ENCODE peak calls at places on chromosomes 2 and 18, in four cellular contexts. E is GM12878, K is HepG2, Y is K562. Q is an unnamed sample.
A peak's percentile ranks its signal among the peaks of the same experiment; 100 is the strongest.

GRCh38 chr2:170812716-170813585 is 3.7 kb upstream of the GAD1 start:
- DNase-seq in E (no peak), K (peak; percentile 82), Y (peak; percentile 72), Q (peak; percentile 56)

GRCh38 chr18:4016391-4017049 is 438.6 kb downstream of the DLGAP1 start:
- DNase-seq in E (no peak), K (no peak), Y (no peak), Q (no peak)

GRCh38 chr2:102449370-102449974 is 23.6 kb upstream of the SLC9A4 start:
- DNase-seq in E (no peak), K (peak; percentile 23), Y (peak; percentile 45), Q (peak; percentile 26)

GRCh38 chr18:55868909-55869308 is 280.9 kb upstream of the TCF4 start:
- DNase-seq in E (no peak), K (no peak), Y (no peak), Q (no peak)

GRCh38 chr2:74045454-74045853 is 60.7 kb downstream of the TET3 start:
- DNase-seq in E (no peak), K (no peak), Y (no peak), Q (no peak)

GRCh38 chr2:168678153-168678853 is 124.1 kb upstream of the NOSTRIN start:
- DNase-seq in E (no peak), K (no peak), Y (no peak), Q (no peak)

GRCh38 chr2:37561615-37562569 is 109.5 kb downstream of the CDC42EP3 start:
- DNase-seq in E (no peak), K (peak; percentile 13), Y (peak; percentile 87), Q (peak; percentile 18)

GRCh38 chr2:189337648-189338047 is 103.6 kb upstream of the WDR75 start:
- DNase-seq in E (no peak), K (no peak), Y (no peak), Q (no peak)

GRCh38 chr2:172864182-172864581 is 128.5 kb downstream of the RAPGEF4 start:
- DNase-seq in E (peak; percentile 3), K (peak; percentile 13), Y (peak; percentile 56), Q (peak; percentile 44)

GRCh38 chr2:26355038-26355995 is 8.7 kb upstream of the ADGRF3 start:
- DNase-seq in E (no peak), K (no peak), Y (peak; percentile 84), Q (peak; percentile 55)

GRCh38 chr18:8776013-8776515 is 70.7 kb downstream of the MTCL1 start:
- DNase-seq in E (no peak), K (no peak), Y (no peak), Q (no peak)

GRCh38 chr2:197274937-197275336 is 35.6 kb downstream of the ANKRD44 start:
- DNase-seq in E (no peak), K (no peak), Y (no peak), Q (no peak)

GRCh38 chr18:59718108-59719057 is 21.2 kb upstream of the CCBE1 start:
- DNase-seq in E (no peak), K (no peak), Y (no peak), Q (no peak)

GRCh38 chr18:45733535-45733934 is 9.6 kb downstream of the SLC14A1 start:
- DNase-seq in E (no peak), K (no peak), Y (no peak), Q (no peak)

GRCh38 chr18:47931707-47932103 is 1.2 kb upstream of the SMAD2 start:
- DNase-seq in E (no peak), K (no peak), Y (peak; percentile 21), Q (peak; percentile 9)

GRCh38 chr18:11994708-11995444 is 13.6 kb downstream of the IMPA2 start:
- DNase-seq in E (no peak), K (peak; percentile 75), Y (no peak), Q (no peak)

GRCh38 chr2:182148344-182148743 is 162.7 kb downstream of the PPP1R1C start:
- DNase-seq in E (no peak), K (no peak), Y (no peak), Q (no peak)

GRCh38 chr2:236703906-236704305 is 134.3 kb downstream of the ACKR3 start:
- DNase-seq in E (no peak), K (no peak), Y (no peak), Q (no peak)

GRCh38 chr2:233083782-233084181 is 23.6 kb downstream of the INPP5D start:
- DNase-seq in E (no peak), K (no peak), Y (no peak), Q (no peak)

GRCh38 chr18:25736516-25736915 is 353.9 kb downstream of the SS18 start:
- DNase-seq in E (no peak), K (no peak), Y (no peak), Q (no peak)

GRCh38 chr2:110768591-110768990 is 36.2 kb downstream of the ACOXL start:
- DNase-seq in E (no peak), K (peak; percentile 83), Y (no peak), Q (no peak)

GRCh38 chr2:46332686-46333281 is 35.6 kb downstream of the EPAS1 start:
- DNase-seq in E (no peak), K (no peak), Y (no peak), Q (no peak)

GRCh38 chr2:96945011-96945410 is 41.4 kb downstream of the FAM178B start:
- DNase-seq in E (no peak), K (no peak), Y (no peak), Q (no peak)

GRCh38 chr2:121237980-121238665 is 46.9 kb downstream of the TFCP2L1 start:
- DNase-seq in E (no peak), K (no peak), Y (peak; percentile 16), Q (no peak)

GRCh38 chr2:1502891-1503304 is 89.6 kb downstream of the TPO start:
- DNase-seq in E (no peak), K (no peak), Y (no peak), Q (no peak)

GRCh38 chr2:8247905-8248622 is 433.8 kb upstream of the ID2 start:
- DNase-seq in E (no peak), K (no peak), Y (no peak), Q (no peak)
- TF ChIP-seq FOXK2 in E (no peak), K (no peak), Y (no peak), Q (no peak)

GRCh38 chr2:217610411-217610814 is 392.4 kb downstream of the TNS1 start:
- DNase-seq in E (peak; percentile 31), K (no peak), Y (no peak), Q (no peak)
- TF ChIP-seq FOXK2 in E (no peak), K (no peak), Y (no peak), Q (no peak)

DNA sequence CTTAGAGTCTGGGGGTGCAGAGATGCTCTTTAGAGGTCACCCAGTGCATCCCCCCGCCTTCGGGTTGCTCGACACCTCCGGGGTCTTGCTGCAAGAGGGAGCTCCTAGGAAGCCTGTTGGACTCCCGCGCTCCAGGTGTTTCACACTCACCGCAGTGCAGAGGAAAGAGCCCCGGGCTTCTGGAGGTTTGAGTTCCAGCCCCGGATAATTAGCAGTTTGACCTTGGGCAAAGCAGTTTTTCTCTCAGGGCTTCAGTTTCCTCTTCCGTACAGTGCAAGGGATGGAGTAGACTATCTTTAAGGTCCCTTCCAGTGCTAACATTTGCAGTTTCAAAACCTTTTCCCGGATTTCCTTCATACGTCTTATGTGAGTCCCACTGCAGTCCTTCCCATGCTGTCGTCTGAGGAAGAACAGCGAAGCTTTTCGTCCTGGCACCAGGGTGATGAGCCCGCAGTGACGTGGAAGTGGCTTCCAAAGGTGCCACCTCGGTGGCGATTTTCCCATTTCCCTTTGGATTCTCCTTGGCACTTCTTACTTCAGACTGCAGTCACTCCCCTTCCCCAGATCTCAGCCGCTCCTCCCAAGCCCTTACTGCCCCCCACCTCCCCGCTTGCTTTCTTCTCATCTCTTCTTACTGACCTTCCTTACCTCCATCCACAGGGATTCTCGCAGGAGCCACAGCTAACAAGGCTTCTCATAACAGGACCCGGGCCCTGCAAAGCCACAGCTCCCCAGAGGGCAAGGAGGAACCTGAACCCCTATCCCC is 585 bp downstream of the PNKD start:
- DNase-seq in E (no peak), K (no peak), Y (no peak), Q (no peak)
- TF ChIP-seq FOXK2 in E (no peak), K (no peak), Y (no peak), Q (no peak)

DNA sequence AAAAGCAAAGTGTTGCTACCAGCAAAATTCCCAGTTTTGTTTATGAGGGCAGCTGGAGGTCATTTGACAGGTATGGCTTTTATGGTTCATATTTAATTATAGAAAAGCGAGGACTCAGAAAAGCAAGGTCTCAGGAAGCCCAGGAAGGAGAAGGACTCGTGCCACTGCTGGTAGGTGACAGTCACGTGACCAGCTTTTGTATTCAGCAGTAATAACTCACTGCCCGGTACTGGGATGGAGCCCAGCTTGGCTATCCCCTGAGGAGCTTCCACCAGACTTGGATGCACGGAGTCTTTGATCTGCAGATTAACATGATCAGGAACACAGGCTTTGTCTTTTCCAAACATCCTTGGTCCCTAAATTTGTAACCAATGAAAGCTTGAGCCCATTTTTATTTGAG is 251.9 kb upstream of the HNRNPA3 start:
- DNase-seq in E (no peak), K (no peak), Y (no peak), Q (peak; percentile 16)
- TF ChIP-seq FOXK2 in E (no peak), K (no peak), Y (no peak), Q (no peak)

GRCh38 chr2:8480936-8481335 is 200.9 kb upstream of the ID2 start:
- DNase-seq in E (no peak), K (no peak), Y (no peak), Q (no peak)

GRCh38 chr2:8477511-8478132 is 204.2 kb upstream of the ID2 start:
- DNase-seq in E (peak; percentile 95), K (no peak), Y (no peak), Q (no peak)

GRCh38 chr2:8475349-8476045 is 206.4 kb upstream of the ID2 start:
- DNase-seq in E (peak; percentile 77), K (no peak), Y (no peak), Q (no peak)

GRCh38 chr2:8479298-8479697 is 202.6 kb upstream of the ID2 start:
- DNase-seq in E (no peak), K (no peak), Y (no peak), Q (no peak)

DNA sequence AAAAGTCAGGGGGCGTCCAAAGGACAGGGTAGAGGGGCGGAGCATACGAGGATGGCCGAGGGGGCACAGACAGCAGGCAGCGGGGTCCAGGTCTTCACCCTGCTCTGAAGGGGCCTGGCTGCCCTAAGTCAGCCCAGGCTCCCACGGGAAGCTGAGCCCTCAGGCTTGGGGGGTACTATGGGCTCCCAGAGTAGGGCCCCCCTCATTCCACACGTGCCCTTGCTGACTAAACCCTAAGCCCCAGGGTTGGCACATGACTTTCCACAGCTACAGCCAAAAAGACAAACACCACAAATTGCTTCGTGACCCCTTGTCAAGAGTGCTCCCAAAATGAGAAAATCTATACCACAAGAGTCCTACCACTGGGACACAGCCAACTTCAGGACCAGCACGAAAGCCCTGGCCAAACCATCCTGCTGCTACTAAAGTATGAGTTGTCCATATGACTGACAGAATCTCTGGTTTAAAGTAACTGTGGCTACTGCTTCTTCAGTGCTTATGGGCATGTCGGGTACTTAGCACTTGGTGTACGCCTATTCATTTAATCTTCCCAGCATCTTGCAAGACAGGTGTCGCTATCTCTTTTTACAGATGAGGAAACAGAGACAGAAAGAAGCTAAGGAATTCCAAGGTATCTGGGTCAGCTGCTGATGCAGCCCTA is 203.6 kb upstream of the ID2 start:
- DNase-seq in E (no peak), K (no peak), Y (no peak), Q (no peak)
- TF ChIP-seq FOXK2 in E (no peak), K (no peak), Y (no peak), Q (no peak)

Q was measured in HEK293T.